ENCODE peak calls at places on chromosomes 13 and 19, in seven cellular contexts. T, D, N, Z, P, I and V are unnamed samples. For H3K36me3, the result is how much of the 10 kb centered on the place peaks cover.

GRCh38 chr13:97946951-97947588 is 6.4 kb upstream of the IPO5 start:
- DNase-seq in T (no peak), D (no peak), N (no peak), Z (no peak), P (peak), I (no peak), V (no peak)

GRCh38 chr19:34232566-34233481 is 21.5 kb upstream of the GARRE1 start:
- DNase-seq in T (no peak), D (peak), N (no peak), Z (peak), P (peak), I (peak), V (no peak)

GRCh38 chr19:44875666-44876418 is 15.2 kb upstream of the TOMM40 start:
- DNase-seq in T (no peak), D (no peak), N (no peak), Z (no peak), P (peak), I (no peak), V (no peak)

GRCh38 chr13:112465251-112466131 is 89.3 kb downstream of the SPACA7 start:
- DNase-seq in T (no peak), D (no peak), N (no peak), Z (no peak), P (no peak), I (no peak), V (peak)

GRCh38 chr19:17107546-17108452 is 32.2 kb downstream of the MYO9B start:
- DNase-seq in T (no peak), D (peak), N (peak), Z (peak), P (peak), I (peak), V (peak)

GRCh38 chr13:30303269-30303668 is 4.1 kb downstream of the KATNAL1 start:
- DNase-seq in T (no peak), D (no peak), N (no peak), Z (no peak), P (no peak), I (no peak), V (no peak)

GRCh38 chr19:3073159-3073563 is 10.9 kb upstream of the TLE5 start:
- DNase-seq in T (peak), D (no peak), N (no peak), Z (peak), P (peak), I (peak), V (no peak)

GRCh38 chr13:80141114-80141849 is 199.6 kb downstream of the SPRY2 start:
- DNase-seq in T (no peak), D (peak), N (peak), Z (no peak), P (peak), I (no peak), V (no peak)

GRCh38 chr13:36006347-36006746 is 124.8 kb downstream of the DCLK1 start:
- DNase-seq in T (no peak), D (no peak), N (no peak), Z (no peak), P (no peak), I (no peak), V (no peak)

GRCh38 chr13:22092791-22093545 is 422.1 kb downstream of the FGF9 start:
- DNase-seq in T (no peak), D (no peak), N (no peak), Z (no peak), P (no peak), I (no peak), V (no peak)

GRCh38 chr19:48724796-48725753 is 5.5 kb upstream of the MAMSTR start:
- DNase-seq in T (no peak), D (peak), N (no peak), Z (peak), P (peak), I (peak), V (no peak)

GRCh38 chr19:48867922-48868195 is 558 bp downstream of the PLEKHA4 start:
- DNase-seq in T (no peak), D (no peak), N (no peak), Z (no peak), P (no peak), I (no peak), V (no peak)

GRCh38 chr19:46309056-46309455 is 12.2 kb downstream of the HIF3A start:
- DNase-seq in T (no peak), D (no peak), N (no peak), Z (no peak), P (no peak), I (no peak), V (no peak)

GRCh38 chr19:39514840-39515550 is at the start of gene SELENOV:
- DNase-seq in T (peak), D (no peak), N (no peak), Z (peak), P (no peak), I (no peak), V (peak)

GRCh38 chr13:51646041-51646670 is 61.9 kb downstream of the WDFY2 start:
- DNase-seq in T (no peak), D (no peak), N (no peak), Z (no peak), P (no peak), I (no peak), V (no peak)

GRCh38 chr13:114151565-114152284 is 19.3 kb upstream of the RASA3 start:
- DNase-seq in T (no peak), D (no peak), N (no peak), Z (no peak), P (no peak), I (peak), V (peak)

GRCh38 chr19:5369962-5370367 is 29.4 kb upstream of the PTPRS start:
- DNase-seq in T (peak), D (peak), N (no peak), Z (peak), P (peak), I (no peak), V (no peak)

GRCh38 chr19:34787059-34787824 is 14.2 kb upstream of the ZNF599 start:
- DNase-seq in T (no peak), D (no peak), N (no peak), Z (no peak), P (no peak), I (no peak), V (no peak)

GRCh38 chr19:46220038-46220615 is 9.4 kb upstream of the IGFL1 start:
- DNase-seq in T (no peak), D (no peak), N (no peak), Z (no peak), P (no peak), I (no peak), V (no peak)

GRCh38 chr19:51788936-51789795 is 5.8 kb upstream of the FPR3 start:
- DNase-seq in T (no peak), D (no peak), N (no peak), Z (no peak), P (no peak), I (no peak), V (no peak)

GRCh38 chr13:36918246-36919060 is 1.6 kb downstream of the SMAD9 start:
- DNase-seq in T (no peak), D (no peak), N (no peak), Z (no peak), P (peak), I (no peak), V (no peak)

GRCh38 chr13:95432141-95432540 is 120.4 kb upstream of the CLDN10 start:
- DNase-seq in T (no peak), D (no peak), N (no peak), Z (no peak), P (no peak), I (no peak), V (no peak)

GRCh38 chr13:100860866-100861265 is 186.3 kb upstream of the TMTC4 start:
- DNase-seq in T (no peak), D (no peak), N (no peak), Z (no peak), P (no peak), I (no peak), V (no peak)

GRCh38 chr13:99214232-99214631 is 13.6 kb downstream of the UBAC2 start:
- DNase-seq in T (no peak), D (no peak), N (no peak), Z (no peak), P (no peak), I (no peak), V (no peak)

GRCh38 chr13:85441364-85441763 is 357.9 kb downstream of the SLITRK6 start:
- DNase-seq in T (no peak), D (no peak), N (no peak), Z (no peak), P (no peak), I (no peak), V (no peak)

GRCh38 chr13:85441975-85442374 is 357.2 kb downstream of the SLITRK6 start:
- DNase-seq in T (no peak), D (no peak), N (no peak), Z (no peak), P (no peak), I (no peak), V (no peak)

DNA sequence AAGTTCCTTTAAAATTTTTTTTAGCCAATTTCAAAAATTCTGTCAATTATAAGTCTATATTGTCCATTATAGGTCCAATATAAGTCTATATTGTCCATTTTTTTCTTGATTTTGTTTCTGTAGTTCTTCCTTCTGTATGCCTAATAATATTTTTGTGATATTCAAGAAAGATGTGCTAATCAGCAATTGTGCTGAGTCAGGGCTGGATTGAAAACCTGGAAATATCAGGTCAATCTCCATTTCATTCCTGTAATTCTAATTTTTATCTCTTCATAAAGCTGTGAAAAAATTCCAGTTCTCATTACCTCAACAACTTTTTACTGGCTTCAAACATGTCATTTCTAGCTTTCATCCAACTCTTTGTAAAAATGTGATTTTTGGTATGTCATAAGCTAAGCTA is 353.7 kb downstream of the SLITRK6 start:
- DNase-seq in T (no peak), D (no peak), N (no peak), Z (no peak), P (no peak), I (no peak), V (no peak)
- H3K36me3 ChIP-seq in T (under half), D (under half), N (under half), Z (under half), P (under half), I (under half), V (under half)

GRCh38 chr13:110715395-110716234 is 2.1 kb downstream of the ING1 start:
- DNase-seq in T (peak), D (peak), N (peak), Z (peak), P (peak), I (peak), V (peak)
- TF ChIP-seq CTCF in T (peak), D (peak), N (peak), Z (peak), P (peak), I (no peak), V (peak)

GRCh38 chr13:23506071-23506820 is 64.0 kb upstream of the TNFRSF19 start:
- DNase-seq in T (no peak), D (no peak), N (no peak), Z (peak), P (no peak), I (no peak), V (no peak)
- H3K36me3 ChIP-seq in T (under half), D (under half), N (under half), Z (under half), P (under half), I (under half), V (under half)

GRCh38 chr19:11737964-11738745 is 591 bp downstream of the ZNF823 start:
- DNase-seq in T (peak), D (peak), N (peak), Z (peak), P (peak), I (no peak), V (peak)
- TF ChIP-seq CTCF in T (no peak), D (peak), N (no peak), Z (no peak), P (no peak), I (no peak), V (no peak)

GRCh38 chr19:20235156-20235555 is 68.1 kb downstream of the ZNF486 start:
- DNase-seq in T (no peak), D (no peak), N (no peak), Z (no peak), P (no peak), I (no peak), V (no peak)
- H3K36me3 ChIP-seq in T (under half), D (under half), N (under half), Z (under half), P (under half), I (under half), V (under half)

DNA sequence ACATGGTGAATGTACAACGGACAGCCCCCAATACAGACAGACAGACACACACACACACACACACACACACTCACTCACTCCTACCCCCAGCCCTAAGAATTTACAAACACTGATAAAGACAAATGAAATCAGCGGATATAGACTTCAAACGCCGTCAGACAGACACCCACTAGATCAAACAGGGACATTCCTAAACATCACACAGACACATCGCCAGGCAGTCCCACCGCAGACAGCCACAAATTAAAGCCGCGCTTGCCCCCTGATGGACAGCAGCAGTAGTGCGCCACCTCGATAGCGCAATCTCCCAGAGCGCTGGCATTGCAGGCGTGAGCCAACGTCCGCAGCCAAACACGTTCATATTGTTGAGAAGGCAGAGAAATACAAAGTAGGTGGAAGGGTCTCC is 24.7 kb upstream of the ADGRE1 start:
- DNase-seq in T (peak), D (peak), N (no peak), Z (peak), P (peak), I (peak), V (peak)
- TF ChIP-seq CTCF in T (peak), D (peak), N (peak), Z (peak), P (peak), I (peak), V (peak)

GRCh38 chr19:11052391-11052790 is 36.9 kb upstream of the LDLR start:
- DNase-seq in T (no peak), D (no peak), N (no peak), Z (no peak), P (no peak), I (no peak), V (no peak)

GRCh38 chr19:11046608-11047354 is 42.5 kb upstream of the LDLR start:
- DNase-seq in T (no peak), D (no peak), N (no peak), Z (no peak), P (no peak), I (no peak), V (no peak)

GRCh38 chr19:11047856-11048255 is 41.4 kb upstream of the LDLR start:
- DNase-seq in T (no peak), D (no peak), N (no peak), Z (no peak), P (no peak), I (no peak), V (no peak)

GRCh38 chr19:11054200-11054599 is 35.1 kb upstream of the LDLR start:
- DNase-seq in T (no peak), D (no peak), N (no peak), Z (no peak), P (no peak), I (no peak), V (no peak)

DNA sequence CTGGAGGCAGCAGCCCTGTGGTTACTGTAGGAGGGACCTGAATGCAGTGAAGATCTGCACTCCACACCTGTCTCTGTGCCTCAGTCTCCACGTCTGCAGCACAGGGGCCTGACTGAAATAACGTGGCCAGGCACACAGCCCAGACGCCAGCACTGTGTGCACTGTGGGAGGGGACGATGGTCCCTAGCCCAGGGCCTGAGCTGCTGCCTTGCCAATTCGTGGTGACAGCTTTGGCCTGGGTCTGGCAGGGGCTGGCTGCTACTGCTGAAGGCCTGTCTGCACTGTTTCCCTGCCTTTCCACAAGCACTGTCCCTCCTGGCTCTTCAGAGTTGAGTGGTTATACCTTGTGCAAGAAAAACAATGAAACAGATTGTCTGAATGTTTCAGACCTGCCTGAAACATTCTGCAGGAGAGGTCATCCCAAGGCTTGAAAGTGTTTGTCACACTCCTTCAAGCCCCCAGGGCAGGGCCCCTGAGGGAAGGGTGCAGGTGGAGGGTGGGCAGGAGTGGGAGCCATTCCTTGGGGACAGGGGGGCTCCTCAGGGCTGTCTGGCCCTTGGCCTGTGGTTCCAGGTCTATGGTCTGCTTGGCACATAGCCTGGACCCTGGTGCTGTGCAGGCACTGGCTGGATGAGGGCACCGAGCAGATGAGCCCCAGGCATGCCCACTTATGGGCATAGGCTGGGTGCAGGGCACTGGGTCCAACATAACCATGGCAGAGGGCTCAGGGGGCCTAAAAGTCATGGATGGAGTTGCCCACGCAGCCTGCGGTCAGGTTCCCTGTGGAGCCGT is 38.7 kb upstream of the LDLR start:
- DNase-seq in T (no peak), D (no peak), N (no peak), Z (no peak), P (no peak), I (no peak), V (no peak)
- H3K36me3 ChIP-seq in T (under half), D (under half), N (under half), Z (half or more), P (under half), I (under half), V (under half)

DNA sequence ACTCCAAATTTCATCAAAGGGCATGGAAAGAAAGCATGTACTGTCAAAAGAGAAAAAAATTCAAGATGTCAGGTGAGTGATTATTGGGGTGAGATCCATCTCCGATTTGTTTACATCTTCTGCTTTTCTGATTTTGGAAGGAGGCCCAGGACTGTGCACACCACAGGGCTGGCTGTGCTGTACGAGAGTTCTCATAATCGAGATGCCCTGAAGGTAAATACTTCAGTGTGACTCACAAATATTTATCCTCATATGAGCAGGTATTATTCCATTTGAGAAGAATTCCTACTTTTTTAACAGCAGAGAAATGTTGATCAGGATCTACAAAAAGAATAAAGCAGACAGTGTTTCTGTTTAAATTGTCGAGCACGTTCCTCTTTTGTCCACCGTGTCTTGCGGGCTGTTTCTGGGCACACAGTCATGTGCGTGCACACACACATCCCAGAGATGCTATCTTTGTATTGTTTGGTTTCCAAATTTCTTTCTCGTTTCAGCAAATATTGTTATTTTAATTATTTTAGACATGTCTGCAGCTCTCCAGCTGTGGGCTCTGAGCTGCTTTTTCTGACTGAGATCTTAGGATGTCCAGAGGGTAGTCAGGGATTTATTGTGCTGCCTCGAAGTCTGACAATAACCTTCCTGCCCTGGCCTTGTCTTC is 103.8 kb downstream of the KL start:
- DNase-seq in T (no peak), D (no peak), N (no peak), Z (no peak), P (no peak), I (peak), V (no peak)
- TF ChIP-seq CTCF in T (no peak), D (no peak), N (no peak), Z (no peak), P (no peak), I (no peak), V (no peak)